ENCODE peak calls at places on chromosomes 12 and 14, in ten cellular contexts. One of them, this sample, is unnamed.

GRCh38 chr12:14373202-14373601 is 7.7 kb downstream of the ATF7IP start:
- DNase-seq in kidney: no peak
- DNase-seq in B cell: no peak
- DNase-seq in fibroblast of villous mesenchyme: peak; percentile 53
- DNase-seq in GM12865: no peak
- DNase-seq in NB4: no peak
- DNase-seq in lower lobe of right lung: no peak
- DNase-seq in CD4-positive, alpha-beta T cell: no peak
- DNase-seq in Calu3: no peak
- DNase-seq in endothelial cell of umbilical vein: peak; percentile 81
- DNase-seq in this sample: peak; percentile 23

GRCh38 chr12:67068773-67069450 is 200.2 kb upstream of the CAND1 start:
- DNase-seq in Calu3: peak; percentile 85
- DNase-seq in kidney: peak; percentile 79
- DNase-seq in CD4-positive, alpha-beta T cell: peak; percentile 38
- DNase-seq in NB4: peak; percentile 24
- DNase-seq in GM12865: peak; percentile 24
- DNase-seq in lower lobe of right lung: peak; percentile 49
- DNase-seq in B cell: no peak
- DNase-seq in endothelial cell of umbilical vein: peak; percentile 41
- DNase-seq in fibroblast of villous mesenchyme: peak; percentile 25
- DNase-seq in this sample: peak; percentile 24

GRCh38 chr12:95336387-95337067 is 118.9 kb downstream of the VEZT start:
- DNase-seq in CD4-positive, alpha-beta T cell: no peak
- DNase-seq in Calu3: peak; percentile 85
- DNase-seq in endothelial cell of umbilical vein: peak; percentile 91
- DNase-seq in fibroblast of villous mesenchyme: peak; percentile 88
- DNase-seq in B cell: no peak
- DNase-seq in NB4: no peak
- DNase-seq in GM12865: peak; percentile 19
- DNase-seq in lower lobe of right lung: peak; percentile 66
- DNase-seq in kidney: peak; percentile 85
- DNase-seq in this sample: peak; percentile 87

GRCh38 chr14:53951661-53952265 is 4.9 kb downstream of the BMP4 start:
- DNase-seq in CD4-positive, alpha-beta T cell: no peak
- DNase-seq in B cell: no peak
- DNase-seq in lower lobe of right lung: no peak
- DNase-seq in NB4: no peak
- DNase-seq in Calu3: no peak
- DNase-seq in endothelial cell of umbilical vein: peak; percentile 36
- DNase-seq in fibroblast of villous mesenchyme: no peak
- DNase-seq in GM12865: no peak
- DNase-seq in kidney: peak; percentile 75
- DNase-seq in this sample: no peak

GRCh38 chr12:1531160-1531653 is 63.2 kb downstream of the FBXL14 start:
- DNase-seq in B cell: no peak
- DNase-seq in Calu3: peak; percentile 10
- DNase-seq in GM12865: peak; percentile 21
- DNase-seq in kidney: no peak
- DNase-seq in CD4-positive, alpha-beta T cell: no peak
- DNase-seq in lower lobe of right lung: no peak
- DNase-seq in fibroblast of villous mesenchyme: peak; percentile 21
- DNase-seq in endothelial cell of umbilical vein: no peak
- DNase-seq in NB4: no peak
- DNase-seq in this sample: no peak

GRCh38 chr14:96756745-96757144 is 40.4 kb upstream of the VRK1 start:
- DNase-seq in NB4: no peak
- DNase-seq in CD4-positive, alpha-beta T cell: no peak
- DNase-seq in endothelial cell of umbilical vein: no peak
- DNase-seq in fibroblast of villous mesenchyme: no peak
- DNase-seq in B cell: peak; percentile 14
- DNase-seq in GM12865: no peak
- DNase-seq in lower lobe of right lung: no peak
- DNase-seq in kidney: no peak
- DNase-seq in Calu3: no peak
- DNase-seq in this sample: no peak

GRCh38 chr14:54642950-54643695 is 76.2 kb downstream of the SAMD4A start:
- DNase-seq in GM12865: peak; percentile 45
- DNase-seq in lower lobe of right lung: no peak
- DNase-seq in Calu3: no peak
- DNase-seq in kidney: no peak
- DNase-seq in NB4: peak; percentile 16
- DNase-seq in B cell: no peak
- DNase-seq in fibroblast of villous mesenchyme: peak; percentile 53
- DNase-seq in endothelial cell of umbilical vein: no peak
- DNase-seq in CD4-positive, alpha-beta T cell: no peak
- DNase-seq in this sample: peak; percentile 43

GRCh38 chr14:24179961-24180726 is 8.3 kb downstream of the REC8 start:
- DNase-seq in B cell: no peak
- DNase-seq in NB4: no peak
- DNase-seq in Calu3: no peak
- DNase-seq in lower lobe of right lung: no peak
- DNase-seq in GM12865: no peak
- DNase-seq in kidney: peak; percentile 80
- DNase-seq in fibroblast of villous mesenchyme: peak; percentile 80
- DNase-seq in endothelial cell of umbilical vein: peak; percentile 50
- DNase-seq in CD4-positive, alpha-beta T cell: no peak
- DNase-seq in this sample: peak; percentile 85

DNA sequence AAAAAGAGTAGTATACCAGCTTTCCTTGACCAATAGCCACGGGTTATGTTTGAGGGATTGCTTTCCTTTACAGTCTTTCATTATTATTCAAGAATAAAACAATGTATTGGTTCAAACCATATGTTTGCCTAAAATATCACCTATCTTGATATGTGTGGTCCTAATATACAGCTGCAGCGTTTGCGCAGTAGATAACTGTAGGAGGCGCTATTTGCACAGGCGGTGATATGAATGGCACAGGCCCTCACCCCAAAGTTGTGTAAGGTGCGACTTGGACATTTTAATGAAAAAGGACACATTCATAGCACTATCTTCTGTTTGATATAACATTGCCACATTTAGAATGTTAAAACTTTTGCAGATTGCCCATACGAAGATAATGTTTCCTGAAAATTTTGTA is 298.4 kb downstream of the TRHDE start:
- DNase-seq in kidney: no peak
- DNase-seq in NB4: peak; percentile 51
- DNase-seq in endothelial cell of umbilical vein: no peak
- DNase-seq in GM12865: peak; percentile 14
- DNase-seq in fibroblast of villous mesenchyme: no peak
- DNase-seq in B cell: no peak
- DNase-seq in lower lobe of right lung: no peak
- DNase-seq in Calu3: no peak
- DNase-seq in CD4-positive, alpha-beta T cell: no peak
- DNase-seq in this sample: no peak
- TF ChIP-seq CTCF in kidney: peak; percentile 40
- TF ChIP-seq CTCF in NB4: peak; percentile 59
- TF ChIP-seq CTCF in endothelial cell of umbilical vein: no peak
- TF ChIP-seq CTCF in GM12865: peak; percentile 33
- TF ChIP-seq CTCF in fibroblast of villous mesenchyme: no peak
- TF ChIP-seq CTCF in B cell: no peak
- TF ChIP-seq CTCF in lower lobe of right lung: peak; percentile 20
- TF ChIP-seq CTCF in Calu3: peak; percentile 25
- TF ChIP-seq CTCF in CD4-positive, alpha-beta T cell: no peak
- TF ChIP-seq CTCF in this sample: no peak

GRCh38 chr12:54759751-54760150 is 94.6 kb upstream of the MUCL1 start:
- DNase-seq in endothelial cell of umbilical vein: no peak
- DNase-seq in Calu3: peak; percentile 50
- DNase-seq in CD4-positive, alpha-beta T cell: no peak
- DNase-seq in NB4: peak; percentile 71
- DNase-seq in GM12865: peak; percentile 55
- DNase-seq in lower lobe of right lung: no peak
- DNase-seq in fibroblast of villous mesenchyme: peak; percentile 6
- DNase-seq in B cell: no peak
- DNase-seq in kidney: no peak
- DNase-seq in this sample: peak; percentile 11
- TF ChIP-seq CTCF in endothelial cell of umbilical vein: no peak
- TF ChIP-seq CTCF in Calu3: peak; percentile 18
- TF ChIP-seq CTCF in CD4-positive, alpha-beta T cell: no peak
- TF ChIP-seq CTCF in NB4: peak; percentile 73
- TF ChIP-seq CTCF in GM12865: peak; percentile 45
- TF ChIP-seq CTCF in lower lobe of right lung: no peak
- TF ChIP-seq CTCF in fibroblast of villous mesenchyme: peak; percentile 31
- TF ChIP-seq CTCF in B cell: no peak
- TF ChIP-seq CTCF in kidney: peak; percentile 28
- TF ChIP-seq CTCF in this sample: peak; percentile 35

GRCh38 chr12:112091563-112091962 is 17.0 kb downstream of the NAA25 start:
- DNase-seq in fibroblast of villous mesenchyme: no peak
- DNase-seq in kidney: no peak
- DNase-seq in CD4-positive, alpha-beta T cell: no peak
- DNase-seq in endothelial cell of umbilical vein: no peak
- DNase-seq in NB4: no peak
- DNase-seq in Calu3: no peak
- DNase-seq in B cell: no peak
- DNase-seq in lower lobe of right lung: no peak
- DNase-seq in GM12865: no peak
- DNase-seq in this sample: no peak

GRCh38 chr12:112087851-112088250 is 20.7 kb downstream of the NAA25 start:
- DNase-seq in lower lobe of right lung: no peak
- DNase-seq in fibroblast of villous mesenchyme: peak; percentile 80
- DNase-seq in Calu3: no peak
- DNase-seq in GM12865: no peak
- DNase-seq in endothelial cell of umbilical vein: no peak
- DNase-seq in kidney: no peak
- DNase-seq in B cell: no peak
- DNase-seq in NB4: no peak
- DNase-seq in CD4-positive, alpha-beta T cell: no peak
- DNase-seq in this sample: no peak

GRCh38 chr12:112087055-112087850 is 21.3 kb downstream of the NAA25 start:
- DNase-seq in GM12865: no peak
- DNase-seq in endothelial cell of umbilical vein: no peak
- DNase-seq in B cell: no peak
- DNase-seq in fibroblast of villous mesenchyme: no peak
- DNase-seq in Calu3: no peak
- DNase-seq in lower lobe of right lung: no peak
- DNase-seq in CD4-positive, alpha-beta T cell: no peak
- DNase-seq in NB4: no peak
- DNase-seq in kidney: no peak
- DNase-seq in this sample: no peak
- TF ChIP-seq CTCF in GM12865: no peak
- TF ChIP-seq CTCF in endothelial cell of umbilical vein: no peak
- TF ChIP-seq CTCF in B cell: no peak
- TF ChIP-seq CTCF in fibroblast of villous mesenchyme: no peak
- TF ChIP-seq CTCF in Calu3: no peak
- TF ChIP-seq CTCF in lower lobe of right lung: no peak
- TF ChIP-seq CTCF in CD4-positive, alpha-beta T cell: no peak
- TF ChIP-seq CTCF in NB4: no peak
- TF ChIP-seq CTCF in kidney: no peak
- TF ChIP-seq CTCF in this sample: peak; percentile 37

GRCh38 chr12:51891843-51892242 is 3.9 kb downstream of the ANKRD33 start:
- DNase-seq in GM12865: no peak
- DNase-seq in B cell: no peak
- DNase-seq in fibroblast of villous mesenchyme: no peak
- DNase-seq in CD4-positive, alpha-beta T cell: no peak
- DNase-seq in Calu3: no peak
- DNase-seq in endothelial cell of umbilical vein: no peak
- DNase-seq in kidney: no peak
- DNase-seq in lower lobe of right lung: no peak
- DNase-seq in NB4: peak; percentile 30
- DNase-seq in this sample: peak; percentile 48
- TF ChIP-seq CTCF in GM12865: peak; percentile 5
- TF ChIP-seq CTCF in B cell: peak; percentile 44
- TF ChIP-seq CTCF in fibroblast of villous mesenchyme: peak; percentile 47
- TF ChIP-seq CTCF in CD4-positive, alpha-beta T cell: no peak
- TF ChIP-seq CTCF in Calu3: no peak
- TF ChIP-seq CTCF in endothelial cell of umbilical vein: peak; percentile 23
- TF ChIP-seq CTCF in kidney: peak; percentile 11
- TF ChIP-seq CTCF in lower lobe of right lung: peak; percentile 45
- TF ChIP-seq CTCF in NB4: no peak
- TF ChIP-seq CTCF in this sample: peak; percentile 60

GRCh38 chr14:100722367-100722766 is 4.3 kb upstream of the DLK1 start:
- DNase-seq in GM12865: no peak
- DNase-seq in B cell: no peak
- DNase-seq in kidney: peak; percentile 35
- DNase-seq in Calu3: no peak
- DNase-seq in fibroblast of villous mesenchyme: no peak
- DNase-seq in lower lobe of right lung: no peak
- DNase-seq in CD4-positive, alpha-beta T cell: no peak
- DNase-seq in NB4: no peak
- DNase-seq in endothelial cell of umbilical vein: no peak
- DNase-seq in this sample: no peak

GRCh38 chr14:100725587-100726387 is 905 bp upstream of the DLK1 start:
- DNase-seq in endothelial cell of umbilical vein: no peak
- DNase-seq in Calu3: no peak
- DNase-seq in fibroblast of villous mesenchyme: no peak
- DNase-seq in kidney: peak; percentile 53
- DNase-seq in lower lobe of right lung: no peak
- DNase-seq in GM12865: no peak
- DNase-seq in CD4-positive, alpha-beta T cell: no peak
- DNase-seq in B cell: no peak
- DNase-seq in NB4: no peak
- DNase-seq in this sample: no peak

GRCh38 chr14:100721568-100721967 is 5.1 kb upstream of the DLK1 start:
- DNase-seq in kidney: no peak
- DNase-seq in fibroblast of villous mesenchyme: no peak
- DNase-seq in NB4: no peak
- DNase-seq in Calu3: no peak
- DNase-seq in endothelial cell of umbilical vein: no peak
- DNase-seq in lower lobe of right lung: no peak
- DNase-seq in B cell: no peak
- DNase-seq in CD4-positive, alpha-beta T cell: no peak
- DNase-seq in GM12865: no peak
- DNase-seq in this sample: no peak

GRCh38 chr14:100724061-100724460 is 2.6 kb upstream of the DLK1 start:
- DNase-seq in B cell: no peak
- DNase-seq in fibroblast of villous mesenchyme: no peak
- DNase-seq in GM12865: no peak
- DNase-seq in kidney: peak; percentile 39
- DNase-seq in Calu3: no peak
- DNase-seq in CD4-positive, alpha-beta T cell: no peak
- DNase-seq in lower lobe of right lung: no peak
- DNase-seq in endothelial cell of umbilical vein: no peak
- DNase-seq in NB4: no peak
- DNase-seq in this sample: no peak

GRCh38 chr14:100723135-100723883 is 3.4 kb upstream of the DLK1 start:
- DNase-seq in NB4: no peak
- DNase-seq in endothelial cell of umbilical vein: no peak
- DNase-seq in B cell: no peak
- DNase-seq in GM12865: no peak
- DNase-seq in Calu3: no peak
- DNase-seq in CD4-positive, alpha-beta T cell: no peak
- DNase-seq in fibroblast of villous mesenchyme: no peak
- DNase-seq in lower lobe of right lung: no peak
- DNase-seq in kidney: peak; percentile 58
- DNase-seq in this sample: no peak
- TF ChIP-seq CTCF in NB4: no peak
- TF ChIP-seq CTCF in endothelial cell of umbilical vein: no peak
- TF ChIP-seq CTCF in B cell: no peak
- TF ChIP-seq CTCF in GM12865: no peak
- TF ChIP-seq CTCF in Calu3: no peak
- TF ChIP-seq CTCF in CD4-positive, alpha-beta T cell: no peak
- TF ChIP-seq CTCF in fibroblast of villous mesenchyme: no peak
- TF ChIP-seq CTCF in lower lobe of right lung: no peak
- TF ChIP-seq CTCF in kidney: no peak
- TF ChIP-seq CTCF in this sample: no peak

GRCh38 chr12:102876883-102877282 is 40.2 kb downstream of the PAH start:
- DNase-seq in B cell: no peak
- DNase-seq in lower lobe of right lung: no peak
- DNase-seq in fibroblast of villous mesenchyme: no peak
- DNase-seq in endothelial cell of umbilical vein: no peak
- DNase-seq in Calu3: no peak
- DNase-seq in kidney: no peak
- DNase-seq in GM12865: no peak
- DNase-seq in CD4-positive, alpha-beta T cell: no peak
- DNase-seq in NB4: peak; percentile 34
- DNase-seq in this sample: no peak
- TF ChIP-seq CTCF in B cell: no peak
- TF ChIP-seq CTCF in lower lobe of right lung: no peak
- TF ChIP-seq CTCF in fibroblast of villous mesenchyme: no peak
- TF ChIP-seq CTCF in endothelial cell of umbilical vein: no peak
- TF ChIP-seq CTCF in Calu3: no peak
- TF ChIP-seq CTCF in kidney: no peak
- TF ChIP-seq CTCF in GM12865: no peak
- TF ChIP-seq CTCF in CD4-positive, alpha-beta T cell: no peak
- TF ChIP-seq CTCF in NB4: no peak
- TF ChIP-seq CTCF in this sample: no peak